ENCODE peak calls at places on chromosomes 4 and X, in four cellular contexts. U is thyroid gland, Z is cardiac muscle cell, I is ovary. N is an unnamed sample.
A peak's percentile ranks its signal among the peaks of the same experiment; 100 is the strongest.

GRCh38 chrX:148647666-148648065 is 147.2 kb downstream of the AFF2 start:
- DNase-seq in U (no peak), Z (no peak), I (no peak), N (no peak)

GRCh38 chrX:317424-318067 is 1.1 kb downstream of the GTPBP6 start:
- DNase-seq in U (no peak), Z (no peak), I (no peak), N (no peak)

GRCh38 chr4:99352602-99353580 is at the start of gene ADH1C:
- DNase-seq in U (no peak), Z (no peak), I (no peak), N (no peak)

GRCh38 chr4:48109413-48110263 is 24.4 kb downstream of the TXK start:
- DNase-seq in U (no peak), Z (peak; percentile 64), I (no peak), N (no peak)

GRCh38 chr4:145093638-145094037 is 4.4 kb downstream of the ANAPC10 start:
- DNase-seq in U (no peak), Z (no peak), I (no peak), N (no peak)

GRCh38 chr4:6271701-6272465 is 2.2 kb downstream of the WFS1 start:
- DNase-seq in U (peak; percentile 97), Z (no peak), I (peak; percentile 52), N (no peak)

GRCh38 chr4:23728393-23728792 is 161.5 kb downstream of the PPARGC1A start:
- DNase-seq in U (no peak), Z (no peak), I (no peak), N (no peak)

GRCh38 chrX:44765556-44765955 is 78.3 kb upstream of the DUSP21 start:
- DNase-seq in U (no peak), Z (no peak), I (no peak), N (no peak)

GRCh38 chr4:85488416-85488815 is 13.5 kb downstream of the ARHGAP24 start:
- DNase-seq in U (peak; percentile 59), Z (no peak), I (no peak), N (no peak)

GRCh38 chr4:122836941-122837340 is 10.3 kb downstream of the FGF2 start:
- DNase-seq in U (no peak), Z (no peak), I (no peak), N (no peak)

GRCh38 chr4:6889101-6889735 is 20.4 kb upstream of the TBC1D14 start:
- DNase-seq in U (no peak), Z (no peak), I (no peak), N (no peak)

GRCh38 chrX:120015145-120016067 is 62.1 kb downstream of the RHOXF2B start:
- DNase-seq in U (peak; percentile 41), Z (peak; percentile 32), I (no peak), N (no peak)

GRCh38 chr4:32789026-32789608 is 2068.9 kb downstream of the PCDH7 start:
- DNase-seq in U (no peak), Z (no peak), I (no peak), N (no peak)

GRCh38 chrX:70247252-70247651 is 12.8 kb downstream of the P2RY4 start:
- DNase-seq in U (no peak), Z (no peak), I (no peak), N (no peak)

GRCh38 chrX:139204903-139205667 is 325.5 kb upstream of the F9 start:
- DNase-seq in U (peak; percentile 19), Z (peak; percentile 47), I (peak; percentile 27), N (no peak)

GRCh38 chr4:147138171-147138570 is 192.5 kb upstream of the TTC29 start:
- DNase-seq in U (no peak), Z (no peak), I (no peak), N (no peak)

GRCh38 chr4:100721490-100721889 is 203.7 kb upstream of the EMCN start:
- DNase-seq in U (no peak), Z (no peak), I (no peak), N (no peak)

GRCh38 chr4:24053906-24054305 is 164.1 kb upstream of the PPARGC1A start:
- DNase-seq in U (no peak), Z (no peak), I (no peak), N (no peak)

GRCh38 chr4:81030617-81031388 is at the start of gene BMP3:
- DNase-seq in U (peak; percentile 6), Z (peak; percentile 50), I (peak; percentile 80), N (no peak)

GRCh38 chrX:135649561-135649960 is 63.9 kb upstream of the CT45A1 start:
- DNase-seq in U (no peak), Z (no peak), I (no peak), N (no peak)
- H3K27me3 ChIP-seq in U (no peaks in the 10 kb centered on the region), Z (no peaks in the 10 kb centered on the region), I (no peaks in the 10 kb centered on the region), N (no peaks in the 10 kb centered on the region)

GRCh38 chr4:4871267-4872147 is 12.0 kb downstream of the MSX1 start:
- DNase-seq in U (no peak), Z (no peak), I (no peak), N (no peak)

GRCh38 chr4:4870493-4871266 is 11.2 kb downstream of the MSX1 start:
- DNase-seq in U (no peak), Z (no peak), I (no peak), N (no peak)

GRCh38 chr4:4868506-4869379 is 9.3 kb downstream of the MSX1 start:
- DNase-seq in U (no peak), Z (no peak), I (no peak), N (no peak)

GRCh38 chr4:4869380-4869723 is 9.9 kb downstream of the MSX1 start:
- DNase-seq in U (no peak), Z (no peak), I (no peak), N (no peak)

GRCh38 chr4:4869731-4870483 is 10.4 kb downstream of the MSX1 start:
- DNase-seq in U (no peak), Z (peak; percentile 60), I (no peak), N (no peak)
- H3K27me3 ChIP-seq in U (peaks cover 53% of the 10 kb centered on the region), Z (peaks cover 100% of the 10 kb centered on the region), I (peaks cover 9% of the 10 kb centered on the region), N (peaks cover 99% of the 10 kb centered on the region)

GRCh38 chrX:118974088-118974907 is at the start of gene LONRF3:
- DNase-seq in U (peak; percentile 84), Z (peak; percentile 13), I (peak; percentile 74), N (no peak)
- H3K27me3 ChIP-seq in U (no peaks in the 10 kb centered on the region), Z (peaks cover 95% of the 10 kb centered on the region), I (no peaks in the 10 kb centered on the region), N (peaks cover 69% of the 10 kb centered on the region)

DNA sequence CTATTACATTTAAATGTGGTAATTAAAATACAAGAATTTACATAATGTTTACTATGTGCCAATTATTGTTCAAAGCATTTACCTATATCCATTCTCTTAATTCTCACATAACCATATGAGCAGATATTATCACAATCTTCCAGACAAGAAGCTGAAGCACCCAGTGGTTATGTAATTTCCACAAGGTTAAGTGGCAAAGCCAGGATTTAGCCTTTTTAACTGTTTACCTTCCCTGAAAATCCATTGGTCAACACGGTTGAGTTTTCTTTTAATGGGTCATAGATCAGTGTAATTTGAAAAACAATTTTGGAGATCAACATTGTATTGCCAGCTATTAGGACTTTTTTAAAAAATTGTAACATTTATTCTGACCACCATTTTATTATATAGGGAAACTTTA is 11.4 kb downstream of the HSPA4L start:
- DNase-seq in U (no peak), Z (no peak), I (no peak), N (no peak)
- H3K27me3 ChIP-seq in U (no peaks in the 10 kb centered on the region), Z (no peaks in the 10 kb centered on the region), I (no peaks in the 10 kb centered on the region), N (no peaks in the 10 kb centered on the region)